ENCODE peak calls at places on chromosomes 2 and 18, in eight cellular contexts. H is endodermal cell; P is effector memory CD4-positive, alpha-beta T cell; N is ovary; L is tibial artery; W is CD8-positive, alpha-beta memory T cell; R is adrenal gland; X is HL-60. U is an unnamed sample.

GRCh38 chr18:3624546-3624817 is 174.5 kb downstream of the TGIF1 start:
- DNase-seq in H (no peak), W (no peak), P (no peak), L (no peak), N (no peak), X (no peak), R (no peak), U (no peak)

GRCh38 chr2:191228861-191229260 is 16.3 kb upstream of the MYO1B start:
- DNase-seq in P (no peak), H (no peak), W (no peak), X (no peak), N (no peak), R (no peak), L (no peak), U (no peak)

GRCh38 chr2:98898423-98898841 is 37.6 kb downstream of the CRACDL start:
- DNase-seq in N (no peak), R (no peak), H (peak; percentile 39), L (no peak), X (no peak), W (no peak), P (no peak), U (no peak)

GRCh38 chr2:68115965-68116364 is 41.7 kb upstream of the PNO1 start:
- DNase-seq in W (no peak), X (no peak), L (no peak), P (no peak), N (no peak), H (no peak), R (no peak), U (no peak)

GRCh38 chr18:32262092-32262491 is 72.3 kb downstream of the MEP1B start:
- DNase-seq in L (no peak), W (no peak), N (no peak), X (no peak), R (no peak), P (no peak), H (no peak), U (no peak)

GRCh38 chr2:188787002-188787660 is 187.0 kb upstream of the COL3A1 start:
- DNase-seq in N (no peak), H (no peak), W (no peak), L (no peak), R (no peak), X (no peak), P (no peak), U (no peak)

GRCh38 chr2:181077128-181077709 is 96.8 kb downstream of the UBE2E3 start:
- DNase-seq in W (no peak), L (no peak), P (no peak), R (no peak), H (no peak), X (no peak), N (no peak), U (no peak)

GRCh38 chr2:30688956-30689401 is 118.3 kb downstream of the CAPN13 start:
- DNase-seq in N (no peak), H (no peak), R (no peak), L (no peak), W (no peak), P (no peak), X (no peak), U (no peak)

GRCh38 chr18:3612315-3612714 is 162.3 kb downstream of the TGIF1 start:
- DNase-seq in N (no peak), R (no peak), P (no peak), X (no peak), L (no peak), W (no peak), H (no peak), U (no peak)

GRCh38 chr2:222677981-222678380 is 6.5 kb downstream of the MOGAT1 start:
- DNase-seq in N (no peak), R (no peak), H (no peak), P (no peak), X (no peak), W (no peak), L (no peak), U (no peak)

DNA sequence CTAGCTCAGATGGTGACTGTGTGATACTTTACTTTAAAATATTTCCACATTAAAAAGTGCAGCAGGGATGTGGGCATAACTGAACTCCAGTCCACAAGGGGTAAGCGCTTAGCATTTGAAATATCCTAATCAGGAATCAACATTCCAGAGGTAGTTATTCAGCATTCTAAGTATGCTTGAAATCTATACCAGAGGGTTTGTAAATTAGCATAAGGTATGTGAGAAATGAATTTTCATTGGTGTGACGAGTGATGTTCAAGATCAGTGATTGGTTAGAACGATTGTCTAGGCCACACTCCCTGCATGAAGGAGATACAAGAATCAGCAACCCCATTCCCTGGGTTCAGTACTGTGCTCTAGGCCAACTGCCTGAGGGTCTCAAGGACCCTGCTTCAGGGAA is 42.6 kb downstream of the MAPK4 start:
- DNase-seq in L (no peak), R (no peak), P (no peak), W (no peak), H (no peak), N (no peak), X (no peak), U (no peak)
- H3K27ac ChIP-seq in L (no peak overlapping the region), R (no peak overlapping the region), P (no peak overlapping the region), W (no peak overlapping the region), H (no peak overlapping the region), N (no peak overlapping the region), X (no peak overlapping the region), U (no peak overlapping the region)

GRCh38 chr18:51397347-51397962 is 200.0 kb upstream of the MEX3C start:
- DNase-seq in N (no peak), R (no peak), H (no peak), X (no peak), W (no peak), L (no peak), P (no peak), U (peak; percentile 43)

GRCh38 chr18:51391215-51391614 is 193.7 kb upstream of the MEX3C start:
- DNase-seq in R (no peak), N (no peak), H (no peak), P (no peak), X (no peak), L (no peak), W (no peak), U (no peak)

GRCh38 chr18:51390695-51391094 is 193.2 kb upstream of the MEX3C start:
- DNase-seq in R (no peak), H (no peak), X (no peak), N (no peak), L (no peak), W (no peak), P (no peak), U (no peak)

GRCh38 chr18:51391731-51392130 is 194.2 kb upstream of the MEX3C start:
- DNase-seq in H (no peak), X (no peak), N (no peak), R (no peak), W (no peak), L (no peak), P (no peak), U (no peak)
- H3K27ac ChIP-seq in H (no peak overlapping the region), X (no peak overlapping the region), N (no peak overlapping the region), R (no peak overlapping the region), W (no peak overlapping the region), L (no peak overlapping the region), P (no peak overlapping the region), U (peak overlapping the region; percentile 35)

DNA sequence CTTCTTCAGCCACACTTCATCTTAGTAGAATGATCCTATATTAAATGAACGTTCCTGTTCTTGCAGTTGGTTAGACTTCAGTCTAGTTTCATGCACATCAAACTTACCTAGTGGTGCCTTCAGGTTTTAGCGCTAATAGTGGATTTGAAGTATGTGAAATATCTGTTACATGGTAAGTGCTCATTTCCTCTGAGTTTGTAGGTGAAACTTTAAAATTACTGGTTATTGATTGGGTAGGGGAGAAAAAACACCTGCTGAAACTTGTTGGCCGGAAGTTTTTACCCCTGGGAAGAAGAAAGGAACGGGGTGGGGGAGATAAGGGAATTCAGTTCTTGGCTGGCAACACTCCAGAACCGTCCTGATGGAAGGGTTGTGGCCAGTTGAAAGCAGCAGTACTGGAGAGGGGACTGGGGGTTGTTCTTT is 112.8 kb downstream of the SPTBN1 start:
- DNase-seq in L (no peak), N (no peak), R (no peak), H (no peak), P (no peak), X (no peak), W (no peak), U (no peak)
- H3K27ac ChIP-seq in L (no peak overlapping the region), N (no peak overlapping the region), R (peak overlapping the region; percentile 92), H (no peak overlapping the region), P (peak overlapping the region; percentile 95), X (peak overlapping the region; percentile 68), W (peak overlapping the region; percentile 84), U (no peak overlapping the region)

DNA sequence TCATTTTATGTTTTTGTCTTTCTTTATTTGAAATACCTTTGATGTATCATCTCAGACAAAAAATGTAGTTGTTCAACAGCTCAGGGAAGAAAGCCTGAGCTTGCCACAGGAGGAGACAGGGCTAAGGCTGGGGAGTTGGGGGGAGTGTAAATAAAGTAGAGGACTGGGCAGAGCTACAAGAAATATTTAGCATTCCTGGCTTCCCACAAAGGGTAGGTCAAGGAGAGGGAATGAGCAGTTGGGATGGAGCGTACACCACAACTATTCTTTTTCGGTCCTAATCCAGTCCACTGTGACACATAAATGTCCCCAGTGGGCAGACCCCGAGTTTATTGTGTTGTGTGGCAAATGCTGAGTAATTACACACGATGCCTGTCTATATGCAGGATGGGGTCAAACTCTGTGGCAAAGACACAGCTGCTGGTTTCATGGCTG is 97.1 kb upstream of the CDC42EP3 start:
- DNase-seq in L (peak; percentile 70), W (no peak), X (no peak), N (no peak), H (no peak), P (no peak), R (no peak), U (no peak)
- H3K27ac ChIP-seq in L (peak overlapping the region; percentile 85), W (no peak overlapping the region), X (peak overlapping the region; percentile 57), N (peak overlapping the region; percentile 8), H (no peak overlapping the region), P (no peak overlapping the region), R (peak overlapping the region; percentile 34), U (no peak overlapping the region)

GRCh38 chr2:9408641-9409151 is 14.6 kb downstream of the ITGB1BP1 start:
- DNase-seq in N (no peak), L (no peak), X (no peak), H (no peak), P (no peak), R (no peak), W (no peak), U (no peak)

GRCh38 chr2:9407363-9407811 is 15.9 kb downstream of the ITGB1BP1 start:
- DNase-seq in P (no peak), L (no peak), H (no peak), W (no peak), N (no peak), R (no peak), X (no peak), U (no peak)

GRCh38 chr2:9403924-9404323 is 19.4 kb downstream of the ITGB1BP1 start:
- DNase-seq in H (no peak), W (no peak), L (no peak), P (no peak), N (no peak), R (no peak), X (no peak), U (no peak)

GRCh38 chr2:9405636-9406035 is 17.7 kb downstream of the ITGB1BP1 start:
- DNase-seq in H (no peak), L (no peak), R (no peak), W (no peak), P (no peak), X (no peak), N (no peak), U (no peak)

GRCh38 chr2:9406529-9407362 is 16.6 kb downstream of the ITGB1BP1 start:
- DNase-seq in H (no peak), N (no peak), W (no peak), P (no peak), X (no peak), R (no peak), L (no peak), U (no peak)
- H3K27ac ChIP-seq in H (peak overlapping the region; percentile 54), N (no peak overlapping the region), W (no peak overlapping the region), P (no peak overlapping the region), X (no peak overlapping the region), R (no peak overlapping the region), L (no peak overlapping the region), U (no peak overlapping the region)

U was measured in substantia nigra.